ENCODE peak calls at places on chromosomes 3 and 15, in four cellular contexts. One of them, this sample, is unnamed.

GRCh38 chr3:159824341-159824740 is 164.3 kb upstream of the IL12A start:
- DNase-seq in mammary epithelial cell: peak; percentile 88
- DNase-seq in astrocyte of the spinal cord: peak; percentile 86
- DNase-seq in pancreas: no peak
- DNase-seq in this sample: no peak

GRCh38 chr3:50248387-50248786 is 12.4 kb downstream of the GNAI2 start:
- DNase-seq in mammary epithelial cell: no peak
- DNase-seq in pancreas: no peak
- DNase-seq in astrocyte of the spinal cord: no peak
- DNase-seq in this sample: peak; percentile 62

GRCh38 chr15:70034596-70034995 is 63.1 kb downstream of the TLE3 start:
- DNase-seq in astrocyte of the spinal cord: no peak
- DNase-seq in pancreas: no peak
- DNase-seq in mammary epithelial cell: no peak
- DNase-seq in this sample: no peak

GRCh38 chr3:123854905-123855304 is 29.2 kb downstream of the MYLK start:
- DNase-seq in astrocyte of the spinal cord: no peak
- DNase-seq in pancreas: no peak
- DNase-seq in mammary epithelial cell: no peak
- DNase-seq in this sample: no peak

GRCh38 chr15:98755138-98755537 is 106.8 kb downstream of the IGF1R start:
- DNase-seq in astrocyte of the spinal cord: no peak
- DNase-seq in mammary epithelial cell: peak; percentile 40
- DNase-seq in pancreas: no peak
- DNase-seq in this sample: no peak

GRCh38 chr3:105700575-105700974 is 168.2 kb downstream of the CBLB start:
- DNase-seq in pancreas: no peak
- DNase-seq in mammary epithelial cell: no peak
- DNase-seq in astrocyte of the spinal cord: no peak
- DNase-seq in this sample: no peak

GRCh38 chr3:88984266-88984665 is 123.2 kb upstream of the EPHA3 start:
- DNase-seq in astrocyte of the spinal cord: no peak
- DNase-seq in mammary epithelial cell: no peak
- DNase-seq in pancreas: no peak
- DNase-seq in this sample: no peak

GRCh38 chr15:28901587-28901980 is 15.8 kb downstream of the APBA2 start:
- DNase-seq in mammary epithelial cell: no peak
- DNase-seq in astrocyte of the spinal cord: no peak
- DNase-seq in pancreas: no peak
- DNase-seq in this sample: no peak

GRCh38 chr3:33016846-33017405 is 65.5 kb downstream of the CCR4 start:
- DNase-seq in astrocyte of the spinal cord: no peak
- DNase-seq in mammary epithelial cell: no peak
- DNase-seq in pancreas: no peak
- DNase-seq in this sample: no peak

GRCh38 chr3:112390783-112391641 is 58.1 kb downstream of the CD200 start:
- DNase-seq in astrocyte of the spinal cord: peak; percentile 98
- DNase-seq in mammary epithelial cell: peak; percentile 88
- DNase-seq in pancreas: no peak
- DNase-seq in this sample: no peak

GRCh38 chr3:124119056-124119721 is 127.3 kb upstream of the ROPN1 start:
- DNase-seq in mammary epithelial cell: no peak
- DNase-seq in pancreas: no peak
- DNase-seq in astrocyte of the spinal cord: peak; percentile 45
- DNase-seq in this sample: no peak

GRCh38 chr3:134317106-134317947 is 56.9 kb downstream of the AMOTL2 start:
- DNase-seq in astrocyte of the spinal cord: peak; percentile 50
- DNase-seq in mammary epithelial cell: peak; percentile 82
- DNase-seq in pancreas: no peak
- DNase-seq in this sample: no peak

GRCh38 chr3:4906107-4906621 is 73.1 kb upstream of the BHLHE40 start:
- DNase-seq in mammary epithelial cell: peak; percentile 98
- DNase-seq in astrocyte of the spinal cord: peak; percentile 51
- DNase-seq in pancreas: no peak
- DNase-seq in this sample: no peak

GRCh38 chr3:136752046-136752326 is 192 bp downstream of the STAG1 start:
- DNase-seq in pancreas: no peak
- DNase-seq in mammary epithelial cell: no peak
- DNase-seq in astrocyte of the spinal cord: no peak
- DNase-seq in this sample: no peak

GRCh38 chr3:10516835-10517465 is 11.6 kb upstream of the ATP2B2 start:
- DNase-seq in mammary epithelial cell: no peak
- DNase-seq in astrocyte of the spinal cord: no peak
- DNase-seq in pancreas: no peak
- DNase-seq in this sample: no peak

GRCh38 chr3:172626241-172626640 is 84.6 kb downstream of the NCEH1 start:
- DNase-seq in mammary epithelial cell: peak; percentile 66
- DNase-seq in astrocyte of the spinal cord: peak; percentile 68
- DNase-seq in pancreas: no peak
- DNase-seq in this sample: no peak

GRCh38 chr3:183825380-183826161 is at the start of gene MAP6D1:
- DNase-seq in astrocyte of the spinal cord: peak; percentile 39
- DNase-seq in mammary epithelial cell: peak; percentile 18
- DNase-seq in pancreas: peak; percentile 53
- DNase-seq in this sample: no peak

GRCh38 chr3:33355611-33356010 is 78.4 kb downstream of the FBXL2 start:
- DNase-seq in astrocyte of the spinal cord: peak; percentile 73
- DNase-seq in mammary epithelial cell: peak; percentile 53
- DNase-seq in pancreas: no peak
- DNase-seq in this sample: no peak

GRCh38 chr3:146250449-146251382 is at the start of gene PLSCR4:
- DNase-seq in mammary epithelial cell: peak; percentile 43
- DNase-seq in pancreas: peak; percentile 78
- DNase-seq in astrocyte of the spinal cord: peak; percentile 83
- DNase-seq in this sample: peak; percentile 60

GRCh38 chr3:18657858-18658820 is 233.0 kb upstream of the SATB1 start:
- DNase-seq in mammary epithelial cell: no peak
- DNase-seq in pancreas: peak; percentile 33
- DNase-seq in astrocyte of the spinal cord: no peak
- DNase-seq in this sample: no peak

GRCh38 chr15:49460411-49460941 is 37.4 kb downstream of the FGF7 start:
- DNase-seq in mammary epithelial cell: no peak
- DNase-seq in pancreas: no peak
- DNase-seq in astrocyte of the spinal cord: no peak
- DNase-seq in this sample: no peak

GRCh38 chr3:51718547-51719412 is 11.9 kb downstream of the GRM2 start:
- DNase-seq in astrocyte of the spinal cord: peak; percentile 4
- DNase-seq in pancreas: peak; percentile 60
- DNase-seq in mammary epithelial cell: peak; percentile 61
- DNase-seq in this sample: peak; percentile 81

GRCh38 chr3:63386568-63386967 is 108.5 kb downstream of the SYNPR start:
- DNase-seq in mammary epithelial cell: no peak
- DNase-seq in astrocyte of the spinal cord: no peak
- DNase-seq in pancreas: no peak
- DNase-seq in this sample: no peak

GRCh38 chr3:115975353-115975752 is 352.0 kb downstream of the GAP43 start:
- DNase-seq in astrocyte of the spinal cord: peak; percentile 88
- DNase-seq in pancreas: no peak
- DNase-seq in mammary epithelial cell: peak; percentile 51
- DNase-seq in this sample: no peak

GRCh38 chr15:67068724-67069400 is 3.5 kb downstream of the SMAD3 start:
- DNase-seq in pancreas: no peak
- DNase-seq in astrocyte of the spinal cord: peak; percentile 59
- DNase-seq in mammary epithelial cell: no peak
- DNase-seq in this sample: no peak

GRCh38 chr3:69406156-69406555 is 20.3 kb upstream of the FRMD4B start:
- DNase-seq in pancreas: no peak
- DNase-seq in astrocyte of the spinal cord: peak; percentile 17
- DNase-seq in mammary epithelial cell: peak; percentile 49
- DNase-seq in this sample: no peak

DNA sequence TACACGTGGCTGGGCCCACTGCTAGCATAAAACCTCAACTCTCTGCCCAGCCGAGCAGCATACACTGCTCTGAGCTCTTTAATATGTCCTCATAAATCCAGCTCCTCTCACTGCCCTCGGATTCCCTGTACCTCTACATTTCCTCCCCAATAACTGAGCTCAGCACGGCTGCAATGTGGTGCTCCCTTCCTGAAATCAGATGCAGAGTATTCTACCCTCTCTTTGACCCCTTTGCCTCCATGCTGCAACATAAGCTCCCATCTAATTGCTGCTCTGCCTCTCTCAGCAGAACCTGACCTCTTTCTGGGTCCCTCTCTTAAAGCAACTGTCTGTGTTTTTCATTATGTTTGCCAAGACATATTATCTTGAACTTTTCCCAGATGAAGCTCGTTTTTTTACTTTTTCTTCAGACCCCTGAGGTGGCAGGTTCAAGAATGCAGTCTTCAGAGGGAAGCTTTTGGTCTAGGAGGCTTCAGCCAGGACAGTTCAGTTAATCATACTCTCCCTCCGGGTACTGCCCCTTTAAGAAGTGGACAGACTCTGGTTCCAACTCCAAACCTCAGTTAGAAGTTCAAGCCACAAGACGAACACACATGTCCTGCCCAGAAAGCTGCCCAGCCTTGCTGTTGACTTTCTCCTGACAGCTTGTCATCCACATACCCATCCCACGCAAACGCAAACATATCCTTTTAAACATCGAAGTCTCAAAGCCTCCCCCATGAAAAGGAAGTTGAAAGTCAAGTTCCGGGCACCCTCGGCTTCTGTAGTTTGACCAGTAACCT is 81.1 kb upstream of the NEO1 start:
- DNase-seq in pancreas: no peak
- DNase-seq in astrocyte of the spinal cord: peak; percentile 5
- DNase-seq in mammary epithelial cell: no peak
- DNase-seq in this sample: no peak
- H3K4me3 ChIP-seq in pancreas: no peak overlapping the region
- H3K4me3 ChIP-seq in astrocyte of the spinal cord: no peak overlapping the region
- H3K4me3 ChIP-seq in mammary epithelial cell: no peak overlapping the region
- H3K4me3 ChIP-seq in this sample: no peak overlapping the region

DNA sequence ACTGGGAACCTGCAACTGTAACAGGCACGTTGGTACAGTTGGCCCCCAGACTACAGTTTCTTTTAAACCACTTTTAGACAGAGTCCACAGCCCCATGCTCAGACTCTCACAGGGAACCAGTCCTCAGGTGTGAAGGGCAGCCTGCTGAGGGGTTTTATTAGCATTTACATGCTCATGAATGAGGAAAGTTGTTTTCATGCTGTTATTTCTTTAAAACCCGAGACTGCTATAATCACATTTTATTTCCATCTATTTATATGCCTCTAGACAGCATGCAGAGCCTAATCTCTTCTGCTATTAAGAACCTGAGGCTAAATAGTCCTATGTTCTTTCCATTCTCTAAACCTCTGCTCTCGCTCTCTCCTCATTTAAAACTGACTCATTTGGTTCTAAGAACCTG is 26.3 kb upstream of the FSIP1 start:
- DNase-seq in mammary epithelial cell: no peak
- DNase-seq in astrocyte of the spinal cord: no peak
- DNase-seq in pancreas: no peak
- DNase-seq in this sample: no peak
- H3K4me3 ChIP-seq in mammary epithelial cell: no peak overlapping the region
- H3K4me3 ChIP-seq in astrocyte of the spinal cord: no peak overlapping the region
- H3K4me3 ChIP-seq in pancreas: no peak overlapping the region
- H3K4me3 ChIP-seq in this sample: no peak overlapping the region

GRCh38 chr3:24497942-24498341 is 3.3 kb upstream of the THRB start:
- DNase-seq in astrocyte of the spinal cord: no peak
- DNase-seq in mammary epithelial cell: no peak
- DNase-seq in pancreas: no peak
- DNase-seq in this sample: no peak

GRCh38 chr3:24500806-24501205 is 6.2 kb upstream of the THRB start:
- DNase-seq in astrocyte of the spinal cord: no peak
- DNase-seq in mammary epithelial cell: no peak
- DNase-seq in pancreas: no peak
- DNase-seq in this sample: no peak

GRCh38 chr3:24498391-24498790 is 3.7 kb upstream of the THRB start:
- DNase-seq in mammary epithelial cell: no peak
- DNase-seq in astrocyte of the spinal cord: no peak
- DNase-seq in pancreas: no peak
- DNase-seq in this sample: no peak

GRCh38 chr3:24498796-24499195 is 4.1 kb upstream of the THRB start:
- DNase-seq in astrocyte of the spinal cord: no peak
- DNase-seq in mammary epithelial cell: no peak
- DNase-seq in pancreas: no peak
- DNase-seq in this sample: no peak

GRCh38 chr3:24499991-24500390 is 5.3 kb upstream of the THRB start:
- DNase-seq in astrocyte of the spinal cord: no peak
- DNase-seq in mammary epithelial cell: no peak
- DNase-seq in pancreas: no peak
- DNase-seq in this sample: no peak
- H3K4me3 ChIP-seq in astrocyte of the spinal cord: no peak overlapping the region
- H3K4me3 ChIP-seq in mammary epithelial cell: no peak overlapping the region
- H3K4me3 ChIP-seq in pancreas: no peak overlapping the region
- H3K4me3 ChIP-seq in this sample: no peak overlapping the region

GRCh38 chr3:56917740-56918568 is 116.2 kb upstream of the ARHGEF3 start:
- DNase-seq in mammary epithelial cell: no peak
- DNase-seq in astrocyte of the spinal cord: no peak
- DNase-seq in pancreas: no peak
- DNase-seq in this sample: no peak
- H3K4me3 ChIP-seq in mammary epithelial cell: no peak overlapping the region
- H3K4me3 ChIP-seq in astrocyte of the spinal cord: no peak overlapping the region
- H3K4me3 ChIP-seq in pancreas: no peak overlapping the region
- H3K4me3 ChIP-seq in this sample: no peak overlapping the region

DNA sequence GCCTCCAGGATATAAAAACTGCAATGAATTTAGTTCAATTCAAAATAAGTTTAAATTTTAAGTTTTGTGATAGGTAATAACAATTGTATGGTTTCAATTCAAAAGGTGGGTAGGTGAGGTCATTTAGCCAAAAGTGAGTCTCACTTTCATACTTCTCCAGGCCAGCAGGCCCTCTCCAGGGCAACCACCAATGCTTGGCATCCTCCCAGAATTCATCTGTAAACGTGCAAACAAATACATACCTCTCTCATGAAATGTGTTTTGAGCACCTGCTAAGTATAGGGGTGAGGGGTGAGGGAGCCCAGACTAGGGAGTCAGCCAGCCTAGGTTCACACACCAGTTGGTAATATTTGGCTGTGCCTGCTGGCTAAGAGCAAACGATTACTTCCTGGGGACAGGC is 22.0 kb upstream of the RBSN start:
- DNase-seq in astrocyte of the spinal cord: no peak
- DNase-seq in mammary epithelial cell: no peak
- DNase-seq in pancreas: no peak
- DNase-seq in this sample: no peak
- H3K4me3 ChIP-seq in astrocyte of the spinal cord: no peak overlapping the region
- H3K4me3 ChIP-seq in mammary epithelial cell: no peak overlapping the region
- H3K4me3 ChIP-seq in pancreas: no peak overlapping the region
- H3K4me3 ChIP-seq in this sample: no peak overlapping the region

GRCh38 chr15:45489690-45490238 is 32.8 kb downstream of the SLC30A4 start:
- DNase-seq in astrocyte of the spinal cord: no peak
- DNase-seq in pancreas: no peak
- DNase-seq in mammary epithelial cell: no peak
- DNase-seq in this sample: no peak

GRCh38 chr15:45481151-45481550 is 41.4 kb downstream of the SLC30A4 start:
- DNase-seq in mammary epithelial cell: no peak
- DNase-seq in pancreas: no peak
- DNase-seq in astrocyte of the spinal cord: no peak
- DNase-seq in this sample: no peak

DNA sequence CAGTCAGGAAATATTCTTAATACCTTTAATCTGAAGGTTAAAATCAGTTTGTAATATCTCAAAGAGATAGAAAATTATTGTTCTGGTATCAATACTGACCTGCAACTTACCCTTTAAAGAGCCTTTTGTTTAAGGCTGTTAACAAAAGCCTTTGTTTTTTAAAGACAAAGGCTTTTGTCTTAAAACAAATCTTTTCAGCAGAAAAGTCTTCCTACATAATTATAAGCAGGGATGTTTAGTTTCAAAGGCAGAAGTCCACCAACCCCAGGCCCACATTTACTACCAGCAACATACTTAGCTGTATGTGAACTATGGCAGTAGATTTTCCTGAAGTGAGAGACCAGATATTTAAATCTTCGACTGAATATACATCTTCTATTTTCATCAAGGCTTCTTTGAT is 36.2 kb downstream of the SLC30A4 start:
- DNase-seq in astrocyte of the spinal cord: no peak
- DNase-seq in pancreas: no peak
- DNase-seq in mammary epithelial cell: no peak
- DNase-seq in this sample: no peak
- H3K4me3 ChIP-seq in astrocyte of the spinal cord: no peak overlapping the region
- H3K4me3 ChIP-seq in pancreas: no peak overlapping the region
- H3K4me3 ChIP-seq in mammary epithelial cell: no peak overlapping the region
- H3K4me3 ChIP-seq in this sample: no peak overlapping the region